ENCODE peak calls at places on chromosomes 4 and X, in seven cellular contexts. F is ELR; Z is H54; P is heart right ventricle; Y is stimulated activated CD8-positive, alpha-beta memory T cell treated with anti-CD3 and anti-CD28 coated beads, Interleukin-15, amount 100 ng/mL, for 4 hours; S is lower lobe of right lung; A is psoas muscle. V is an unnamed sample.

GRCh38 chr4:829761-830655 is 4.1 kb upstream of the CPLX1 start:
- DNase-seq in F (no peak), Z (no peak), P (no peak), Y (no peak), S (peak; percentile 32), A (peak; percentile 42), V (no peak)

GRCh38 chr4:47145630-47146029 is 114.3 kb downstream of the GABRB1 start:
- DNase-seq in F (peak; percentile 84), Z (no peak), P (no peak), Y (no peak), S (no peak), A (no peak), V (peak; percentile 11)

GRCh38 chr4:58658701-58659100 is 1548.5 kb upstream of the IGFBP7 start:
- DNase-seq in F (no peak), Z (no peak), P (no peak), Y (no peak), S (no peak), A (no peak), V (no peak)

GRCh38 chrX:123153846-123154335 is 30.2 kb upstream of the GRIA3 start:
- DNase-seq in F (no peak), Z (no peak), P (no peak), Y (no peak), S (no peak), A (no peak), V (no peak)

GRCh38 chr4:1988327-1988724 is 20.4 kb downstream of the NELFA start:
- DNase-seq in F (no peak), Z (no peak), P (no peak), Y (no peak), S (no peak), A (no peak), V (no peak)

GRCh38 chr4:52317981-52318380 is 266.9 kb downstream of the SPATA18 start:
- DNase-seq in F (no peak), Z (no peak), P (no peak), Y (no peak), S (no peak), A (no peak), V (no peak)

GRCh38 chrX:111168314-111168713 is 72.3 kb downstream of the PAK3 start:
- DNase-seq in F (peak; percentile 26), Z (no peak), P (no peak), Y (no peak), S (no peak), A (no peak), V (peak; percentile 0)

GRCh38 chr4:7904942-7905341 is 34.7 kb downstream of the AFAP1 start:
- DNase-seq in F (peak; percentile 83), Z (no peak), P (no peak), Y (no peak), S (no peak), A (no peak), V (peak; percentile 58)

GRCh38 chr4:101806914-101807313 is 16.4 kb downstream of the BANK1 start:
- DNase-seq in F (no peak), Z (no peak), P (no peak), Y (no peak), S (no peak), A (no peak), V (no peak)

GRCh38 chr4:36214735-36215485 is 29.4 kb downstream of the ARAP2 start:
- DNase-seq in F (no peak), Z (no peak), P (no peak), Y (no peak), S (no peak), A (no peak), V (no peak)

GRCh38 chr4:137471895-137472294 is 60.4 kb downstream of the PCDH18 start:
- DNase-seq in F (peak; percentile 14), Z (no peak), P (no peak), Y (no peak), S (no peak), A (no peak), V (no peak)

GRCh38 chr4:145626623-145626982 is 7.4 kb downstream of the MMAA start:
- DNase-seq in F (peak; percentile 26), Z (no peak), P (no peak), Y (no peak), S (no peak), A (no peak), V (no peak)

GRCh38 chr4:153483432-153484418 is 17.6 kb downstream of the TMEM131L start:
- DNase-seq in F (peak; percentile 17), Z (no peak), P (peak; percentile 19), Y (no peak), S (no peak), A (no peak), V (no peak)

GRCh38 chr4:104726002-104726401 is 231.3 kb upstream of the CXXC4 start:
- DNase-seq in F (no peak), Z (no peak), P (no peak), Y (no peak), S (no peak), A (no peak), V (no peak)

GRCh38 chr4:37973481-37973880 is 13.3 kb downstream of the PTTG2 start:
- DNase-seq in F (no peak), Z (no peak), P (no peak), Y (no peak), S (no peak), A (no peak), V (no peak)

GRCh38 chr4:30722092-30722915 is 2.1 kb downstream of the PCDH7 start:
- DNase-seq in F (no peak), Z (no peak), P (no peak), Y (no peak), S (no peak), A (peak; percentile 52), V (no peak)

GRCh38 chrX:125205084-125205917 is 114.4 kb upstream of the TEX13C start:
- DNase-seq in F (no peak), Z (no peak), P (peak; percentile 24), Y (no peak), S (peak; percentile 37), A (peak; percentile 78), V (peak; percentile 70)

GRCh38 chr4:8913858-8914460 is 42.3 kb upstream of the HMX1 start:
- DNase-seq in F (no peak), Z (no peak), P (no peak), Y (no peak), S (no peak), A (no peak), V (peak; percentile 33)

GRCh38 chrX:18887177-18887820 is 96.6 kb downstream of the PHKA2 start:
- DNase-seq in F (no peak), Z (no peak), P (peak; percentile 52), Y (no peak), S (peak; percentile 60), A (peak; percentile 72), V (no peak)

GRCh38 chrX:72308566-72309296 is 3.0 kb upstream of the CITED1 start:
- DNase-seq in F (peak; percentile 65), Z (peak; percentile 70), P (peak; percentile 66), Y (no peak), S (peak; percentile 53), A (peak; percentile 70), V (peak; percentile 61)

GRCh38 chr4:33052241-33052640 is 2332.1 kb downstream of the PCDH7 start:
- DNase-seq in F (no peak), Z (no peak), P (no peak), Y (no peak), S (no peak), A (no peak), V (no peak)

GRCh38 chr4:72945719-72946336 is 123.7 kb downstream of the COX18 start:
- DNase-seq in F (no peak), Z (no peak), P (no peak), Y (no peak), S (no peak), A (no peak), V (no peak)